ENCODE peak calls at places on chromosomes 16 and 17, in five cellular contexts. One of them, this sample, is unnamed.

GRCh38 chr17:68349157-68349556 is 57.9 kb downstream of the ARSG start:
- DNase-seq in fibroblast of pulmonary artery: no peak
- DNase-seq in body of pancreas: no peak
- DNase-seq in H9: no peak
- DNase-seq in neural crest cell: no peak
- DNase-seq in this sample: no peak

GRCh38 chr17:80446645-80447405 is 29.6 kb downstream of the NPTX1 start:
- DNase-seq in body of pancreas: peak
- DNase-seq in neural crest cell: no peak
- DNase-seq in H9: no peak
- DNase-seq in fibroblast of pulmonary artery: no peak
- DNase-seq in this sample: no peak

GRCh38 chr16:84839956-84840355 is 20.2 kb downstream of the CRISPLD2 start:
- DNase-seq in H9: no peak
- DNase-seq in body of pancreas: no peak
- DNase-seq in neural crest cell: no peak
- DNase-seq in fibroblast of pulmonary artery: no peak
- DNase-seq in this sample: no peak

GRCh38 chr17:219696-220095 is 38.2 kb upstream of the DOC2B start:
- DNase-seq in H9: no peak
- DNase-seq in neural crest cell: no peak
- DNase-seq in body of pancreas: peak
- DNase-seq in fibroblast of pulmonary artery: no peak
- DNase-seq in this sample: peak

GRCh38 chr17:72192409-72193192 is 71.8 kb downstream of the SOX9 start:
- DNase-seq in neural crest cell: no peak
- DNase-seq in fibroblast of pulmonary artery: peak
- DNase-seq in body of pancreas: no peak
- DNase-seq in H9: no peak
- DNase-seq in this sample: no peak

GRCh38 chr16:28064706-28065249 is 1.3 kb upstream of the GSG1L start:
- DNase-seq in fibroblast of pulmonary artery: no peak
- DNase-seq in H9: no peak
- DNase-seq in body of pancreas: no peak
- DNase-seq in neural crest cell: no peak
- DNase-seq in this sample: no peak

GRCh38 chr17:79557276-79557675 is 53.6 kb downstream of the RBFOX3 start:
- DNase-seq in H9: no peak
- DNase-seq in fibroblast of pulmonary artery: no peak
- DNase-seq in neural crest cell: no peak
- DNase-seq in body of pancreas: no peak
- DNase-seq in this sample: no peak

GRCh38 chr16:8493885-8494487 is 96.3 kb downstream of the TMEM114 start:
- DNase-seq in fibroblast of pulmonary artery: no peak
- DNase-seq in body of pancreas: no peak
- DNase-seq in H9: peak
- DNase-seq in neural crest cell: no peak
- DNase-seq in this sample: no peak

GRCh38 chr16:10951016-10951415 is 6.7 kb downstream of the CLEC16A start:
- DNase-seq in H9: no peak
- DNase-seq in fibroblast of pulmonary artery: no peak
- DNase-seq in neural crest cell: no peak
- DNase-seq in body of pancreas: no peak
- DNase-seq in this sample: no peak

GRCh38 chr16:4373909-4374742 is 2.5 kb downstream of the VASN start:
- DNase-seq in fibroblast of pulmonary artery: peak
- DNase-seq in H9: peak
- DNase-seq in body of pancreas: peak
- DNase-seq in neural crest cell: no peak
- DNase-seq in this sample: peak

GRCh38 chr16:53446090-53446489 is 11.8 kb downstream of the RBL2 start:
- DNase-seq in body of pancreas: no peak
- DNase-seq in neural crest cell: no peak
- DNase-seq in fibroblast of pulmonary artery: no peak
- DNase-seq in H9: no peak
- DNase-seq in this sample: no peak

GRCh38 chr17:44828919-44829557 is 1.0 kb downstream of the GJC1 start:
- DNase-seq in body of pancreas: no peak
- DNase-seq in fibroblast of pulmonary artery: peak
- DNase-seq in H9: no peak
- DNase-seq in neural crest cell: no peak
- DNase-seq in this sample: peak

GRCh38 chr16:69240336-69240735 is 53.4 kb downstream of the SNTB2 start:
- DNase-seq in H9: no peak
- DNase-seq in neural crest cell: no peak
- DNase-seq in body of pancreas: no peak
- DNase-seq in fibroblast of pulmonary artery: no peak
- DNase-seq in this sample: no peak

GRCh38 chr16:65919977-65920376 is 446.5 kb upstream of the CDH5 start:
- DNase-seq in neural crest cell: no peak
- DNase-seq in H9: no peak
- DNase-seq in fibroblast of pulmonary artery: no peak
- DNase-seq in body of pancreas: no peak
- DNase-seq in this sample: no peak

GRCh38 chr17:11980813-11981212 is 16.5 kb downstream of the ZNF18 start:
- DNase-seq in body of pancreas: no peak
- DNase-seq in neural crest cell: no peak
- DNase-seq in fibroblast of pulmonary artery: peak
- DNase-seq in H9: no peak
- DNase-seq in this sample: no peak
- TF ChIP-seq CTCF in body of pancreas: no peak
- TF ChIP-seq CTCF in neural crest cell: peak
- TF ChIP-seq CTCF in fibroblast of pulmonary artery: peak
- TF ChIP-seq CTCF in H9: peak
- TF ChIP-seq CTCF in this sample: no peak

DNA sequence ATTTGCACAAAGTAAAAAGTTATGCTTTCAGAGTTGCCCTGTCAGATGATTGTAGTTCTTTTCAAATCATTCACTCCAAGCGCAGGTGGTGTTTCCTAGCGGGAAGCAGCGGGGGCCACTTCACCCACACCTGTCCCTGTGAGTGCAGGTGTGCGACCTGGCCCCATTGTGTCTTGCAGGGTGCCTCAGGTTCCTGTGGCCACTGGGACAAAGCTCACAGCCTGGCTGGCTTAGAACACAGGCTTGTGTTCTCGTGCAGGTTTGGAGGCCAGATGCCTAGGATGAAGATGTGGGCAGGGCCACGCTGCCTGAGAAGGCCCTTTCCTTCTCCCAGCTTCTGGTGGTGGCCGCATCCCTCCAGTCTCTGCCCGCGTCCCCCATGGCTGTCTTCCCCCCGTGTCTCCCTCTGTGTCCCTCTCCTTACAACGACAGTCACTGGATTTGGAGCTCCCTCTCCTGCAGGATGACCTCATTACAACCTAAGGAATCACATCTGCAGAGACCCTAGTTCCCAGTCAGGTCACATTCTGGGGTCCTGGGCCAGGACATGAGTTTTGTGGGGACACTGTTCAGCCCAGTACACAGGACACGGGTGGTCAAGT is 90.5 kb downstream of the NPIPB11 start:
- DNase-seq in neural crest cell: no peak
- DNase-seq in body of pancreas: no peak
- DNase-seq in fibroblast of pulmonary artery: no peak
- DNase-seq in H9: peak
- DNase-seq in this sample: no peak
- TF ChIP-seq CTCF in neural crest cell: peak
- TF ChIP-seq CTCF in body of pancreas: peak
- TF ChIP-seq CTCF in fibroblast of pulmonary artery: no peak
- TF ChIP-seq CTCF in H9: peak
- TF ChIP-seq CTCF in this sample: no peak

GRCh38 chr16:81473969-81474959 is 29.7 kb downstream of the CMIP start:
- DNase-seq in body of pancreas: no peak
- DNase-seq in neural crest cell: no peak
- DNase-seq in fibroblast of pulmonary artery: no peak
- DNase-seq in H9: no peak
- DNase-seq in this sample: no peak
- TF ChIP-seq CTCF in body of pancreas: no peak
- TF ChIP-seq CTCF in neural crest cell: no peak
- TF ChIP-seq CTCF in fibroblast of pulmonary artery: no peak
- TF ChIP-seq CTCF in H9: no peak
- TF ChIP-seq CTCF in this sample: no peak

GRCh38 chr17:28295677-28296578 is 23.1 kb upstream of the TMEM97 start:
- DNase-seq in fibroblast of pulmonary artery: no peak
- DNase-seq in body of pancreas: no peak
- DNase-seq in H9: no peak
- DNase-seq in neural crest cell: no peak
- DNase-seq in this sample: no peak

GRCh38 chr17:28290703-28291102 is 28.3 kb upstream of the TMEM97 start:
- DNase-seq in fibroblast of pulmonary artery: no peak
- DNase-seq in body of pancreas: no peak
- DNase-seq in H9: no peak
- DNase-seq in neural crest cell: no peak
- DNase-seq in this sample: no peak

GRCh38 chr17:28291780-28292330 is 27.1 kb upstream of the TMEM97 start:
- DNase-seq in fibroblast of pulmonary artery: no peak
- DNase-seq in body of pancreas: no peak
- DNase-seq in H9: no peak
- DNase-seq in neural crest cell: no peak
- DNase-seq in this sample: no peak

GRCh38 chr17:28298449-28298848 is 20.6 kb upstream of the TMEM97 start:
- DNase-seq in H9: no peak
- DNase-seq in fibroblast of pulmonary artery: no peak
- DNase-seq in body of pancreas: no peak
- DNase-seq in neural crest cell: no peak
- DNase-seq in this sample: no peak

DNA sequence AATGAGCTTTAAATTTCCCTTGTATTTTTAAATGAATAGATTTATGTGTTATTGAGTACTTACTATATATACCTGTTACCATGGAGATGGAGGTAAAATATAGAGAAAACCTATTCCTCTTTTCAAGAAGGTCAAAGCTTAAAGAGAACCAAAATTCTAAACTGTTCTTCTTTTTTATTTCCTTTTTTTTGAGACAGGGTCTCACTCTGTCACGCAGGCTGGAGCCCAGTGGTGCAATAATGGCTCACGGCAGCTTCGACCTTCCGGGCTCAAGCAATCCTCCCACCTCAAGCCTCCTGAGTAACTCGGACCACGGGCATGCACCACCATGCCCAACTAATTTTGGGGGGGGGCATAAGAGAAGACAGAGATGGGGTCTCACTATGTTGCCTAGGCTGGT is 25.0 kb upstream of the TMEM97 start:
- DNase-seq in H9: no peak
- DNase-seq in neural crest cell: no peak
- DNase-seq in body of pancreas: no peak
- DNase-seq in fibroblast of pulmonary artery: no peak
- DNase-seq in this sample: no peak
- TF ChIP-seq CTCF in H9: no peak
- TF ChIP-seq CTCF in neural crest cell: no peak
- TF ChIP-seq CTCF in body of pancreas: no peak
- TF ChIP-seq CTCF in fibroblast of pulmonary artery: no peak
- TF ChIP-seq CTCF in this sample: no peak

GRCh38 chr17:42388381-42389134 is at the start of gene STAT3:
- DNase-seq in H9: peak
- DNase-seq in body of pancreas: peak
- DNase-seq in fibroblast of pulmonary artery: peak
- DNase-seq in neural crest cell: peak
- DNase-seq in this sample: peak
- TF ChIP-seq CTCF in H9: no peak
- TF ChIP-seq CTCF in body of pancreas: no peak
- TF ChIP-seq CTCF in fibroblast of pulmonary artery: no peak
- TF ChIP-seq CTCF in neural crest cell: no peak
- TF ChIP-seq CTCF in this sample: peak

GRCh38 chr17:8248751-8249607 is at the start of gene PFAS:
- DNase-seq in fibroblast of pulmonary artery: peak
- DNase-seq in body of pancreas: peak
- DNase-seq in H9: peak
- DNase-seq in neural crest cell: peak
- DNase-seq in this sample: peak
- TF ChIP-seq CTCF in fibroblast of pulmonary artery: no peak
- TF ChIP-seq CTCF in body of pancreas: no peak
- TF ChIP-seq CTCF in H9: no peak
- TF ChIP-seq CTCF in neural crest cell: no peak
- TF ChIP-seq CTCF in this sample: no peak

GRCh38 chr16:22967696-22968095 is 153.7 kb downstream of the HS3ST2 start:
- DNase-seq in fibroblast of pulmonary artery: no peak
- DNase-seq in neural crest cell: no peak
- DNase-seq in H9: no peak
- DNase-seq in body of pancreas: no peak
- DNase-seq in this sample: no peak

GRCh38 chr16:22970191-22970845 is 156.4 kb downstream of the HS3ST2 start:
- DNase-seq in H9: no peak
- DNase-seq in body of pancreas: no peak
- DNase-seq in neural crest cell: no peak
- DNase-seq in fibroblast of pulmonary artery: no peak
- DNase-seq in this sample: no peak

GRCh38 chr16:22968931-22969330 is 155.0 kb downstream of the HS3ST2 start:
- DNase-seq in body of pancreas: no peak
- DNase-seq in fibroblast of pulmonary artery: no peak
- DNase-seq in H9: no peak
- DNase-seq in neural crest cell: no peak
- DNase-seq in this sample: no peak

GRCh38 chr16:22971346-22971924 is 157.5 kb downstream of the HS3ST2 start:
- DNase-seq in body of pancreas: no peak
- DNase-seq in fibroblast of pulmonary artery: no peak
- DNase-seq in neural crest cell: no peak
- DNase-seq in H9: no peak
- DNase-seq in this sample: no peak

DNA sequence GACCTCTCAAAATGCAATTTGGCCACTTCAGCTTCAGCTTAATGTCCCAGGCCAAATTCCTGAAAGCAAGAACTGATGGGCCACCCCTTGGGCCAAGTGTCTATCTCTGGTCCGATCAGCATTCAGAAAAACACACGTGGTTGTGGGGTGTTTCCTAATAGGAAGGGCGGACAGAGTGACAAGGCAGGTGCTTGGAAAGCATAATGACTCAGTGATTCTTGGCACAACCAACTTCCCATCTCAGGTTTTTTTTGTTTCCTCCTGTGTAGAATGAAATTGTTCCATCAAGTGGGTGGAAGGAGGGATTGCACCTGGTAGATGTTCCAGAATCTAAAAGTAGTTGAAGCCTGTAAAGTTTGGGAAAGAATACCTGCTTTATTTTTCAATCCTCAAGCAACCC is 155.6 kb downstream of the HS3ST2 start:
- DNase-seq in fibroblast of pulmonary artery: no peak
- DNase-seq in neural crest cell: no peak
- DNase-seq in body of pancreas: no peak
- DNase-seq in H9: no peak
- DNase-seq in this sample: no peak
- TF ChIP-seq CTCF in fibroblast of pulmonary artery: no peak
- TF ChIP-seq CTCF in neural crest cell: no peak
- TF ChIP-seq CTCF in body of pancreas: no peak
- TF ChIP-seq CTCF in H9: no peak
- TF ChIP-seq CTCF in this sample: no peak

GRCh38 chr16:1272453-1273198 is 16.8 kb downstream of the TPSD1 start:
- DNase-seq in neural crest cell: no peak
- DNase-seq in H9: no peak
- DNase-seq in fibroblast of pulmonary artery: no peak
- DNase-seq in body of pancreas: no peak
- DNase-seq in this sample: no peak
- TF ChIP-seq CTCF in neural crest cell: no peak
- TF ChIP-seq CTCF in H9: no peak
- TF ChIP-seq CTCF in fibroblast of pulmonary artery: no peak
- TF ChIP-seq CTCF in body of pancreas: no peak
- TF ChIP-seq CTCF in this sample: no peak

GRCh38 chr16:56789360-56789759 is 59.4 kb downstream of the NUP93 start:
- DNase-seq in fibroblast of pulmonary artery: peak
- DNase-seq in neural crest cell: no peak
- DNase-seq in body of pancreas: peak
- DNase-seq in H9: no peak
- DNase-seq in this sample: no peak
- TF ChIP-seq CTCF in fibroblast of pulmonary artery: peak
- TF ChIP-seq CTCF in neural crest cell: no peak
- TF ChIP-seq CTCF in body of pancreas: peak
- TF ChIP-seq CTCF in H9: peak
- TF ChIP-seq CTCF in this sample: no peak